ENCODE peak calls at places on chromosomes 7 and 10, in six cellular contexts. R is AG08395; Y is activated T-cell treated with anti-CD3 and anti-CD28 coated beads, Interleukin-2, amount 50 U/mL, for 72 hours; Z is IMR-90; D is caudate nucleus; F is NCI-H1092. G is an unnamed sample.

GRCh38 chr7:131105803-131106680 is 221.6 kb upstream of the MKLN1 start:
- DNase-seq in D (peak), Y (peak), F (peak), R (peak), Z (peak), G (peak)

GRCh38 chr10:94218496-94219183 is 144.1 kb downstream of the NOC3L start:
- DNase-seq in D (no peak), Y (no peak), Z (peak), F (no peak), R (peak), G (no peak)

GRCh38 chr7:25215694-25216335 is 12.5 kb downstream of the NPVF start:
- DNase-seq in R (no peak), Z (no peak), D (no peak), F (no peak), Y (no peak), G (no peak)

GRCh38 chr10:90969947-90970673 is 49.2 kb upstream of the ANKRD1 start:
- DNase-seq in F (no peak), D (no peak), Y (no peak), R (peak), Z (peak), G (no peak)

GRCh38 chr7:17315974-17316373 is 17.5 kb downstream of the AHR start:
- DNase-seq in F (no peak), R (no peak), D (no peak), Y (no peak), Z (no peak), G (no peak)

GRCh38 chr7:136278057-136278456 is 300.9 kb upstream of the MTPN start:
- DNase-seq in Z (no peak), Y (no peak), R (no peak), D (no peak), F (no peak), G (no peak)

GRCh38 chr7:73851410-73852338 is 9.3 kb upstream of the TMEM270 start:
- DNase-seq in Y (peak), F (no peak), R (peak), D (no peak), Z (peak), G (no peak)

GRCh38 chr7:655758-656157 is 70.7 kb upstream of the DNAAF5 start:
- DNase-seq in F (no peak), Y (no peak), D (no peak), R (no peak), Z (no peak), G (no peak)

GRCh38 chr7:107190090-107190489 is 21.3 kb downstream of the HBP1 start:
- DNase-seq in D (no peak), Z (no peak), F (no peak), Y (no peak), R (no peak), G (no peak)

GRCh38 chr7:1449501-1449900 is 9.8 kb downstream of the MICALL2 start:
- DNase-seq in Y (no peak), F (no peak), Z (no peak), R (no peak), D (no peak), G (no peak)

GRCh38 chr7:73557397-73558257 is at the start of gene BCL7B:
- DNase-seq in D (peak), Z (peak), F (peak), R (peak), Y (peak), G (peak)

G was measured in frontal cortex.